ENCODE peak calls at places on chromosomes 6 and 20, in ten cellular contexts. R, Z, K, A, E, L, Y, N, Q and G are unnamed samples.
A peak's percentile ranks its signal among the peaks of the same experiment; 100 is the strongest.

GRCh38 chr6:142802124-142802523 is 142.9 kb downstream of the HIVEP2 start:
- DNase-seq in L (no peak), Y (no peak), Q (peak; percentile 96), E (no peak), N (peak; percentile 95), A (no peak), K (peak; percentile 68), R (no peak), Z (no peak), G (no peak)

GRCh38 chr6:168355716-168356522 is 36.3 kb upstream of the DACT2 start:
- DNase-seq in L (no peak), N (peak; percentile 62), A (peak; percentile 86), R (peak; percentile 35), K (peak; percentile 53), Q (peak; percentile 65), Y (no peak), E (no peak), Z (peak; percentile 79), G (peak; percentile 53)

GRCh38 chr6:128507337-128508310 is 12.8 kb downstream of the PTPRK start:
- DNase-seq in L (no peak), N (no peak), Y (no peak), E (no peak), Q (no peak), Z (no peak), R (no peak), K (no peak), A (no peak), G (no peak)

GRCh38 chr6:103800131-103800670 is 1059.5 kb downstream of the HACE1 start:
- DNase-seq in Q (no peak), A (no peak), E (no peak), L (no peak), N (no peak), Z (no peak), K (no peak), Y (no peak), R (no peak), G (no peak)

GRCh38 chr6:16840725-16841124 is 79.5 kb upstream of the ATXN1 start:
- DNase-seq in L (peak; percentile 48), Q (no peak), A (no peak), Z (no peak), N (no peak), R (no peak), E (no peak), Y (no peak), K (no peak), G (no peak)

GRCh38 chr20:57651977-57652864 is 32.0 kb upstream of the ZBP1 start:
- DNase-seq in Z (peak; percentile 2), E (no peak), L (peak; percentile 19), A (peak; percentile 80), Y (peak; percentile 68), Q (no peak), N (no peak), K (no peak), R (peak; percentile 42), G (no peak)

GRCh38 chr6:119384444-119384843 is 34.9 kb upstream of the MAN1A1 start:
- DNase-seq in N (no peak), K (no peak), A (no peak), E (no peak), R (no peak), Y (no peak), L (no peak), Q (peak; percentile 50), Z (no peak), G (no peak)

GRCh38 chr6:52435345-52435744 is 15.2 kb downstream of the EFHC1 start:
- DNase-seq in Q (no peak), R (no peak), E (no peak), K (no peak), Z (no peak), A (no peak), N (no peak), L (no peak), Y (no peak), G (no peak)

GRCh38 chr20:22303523-22303922 is 280.8 kb downstream of the FOXA2 start:
- DNase-seq in L (no peak), Q (no peak), A (no peak), N (no peak), Y (no peak), R (no peak), Z (no peak), K (no peak), E (no peak), G (no peak)

GRCh38 chr6:63121166-63121565 is 90.1 kb upstream of the FKBP1C start:
- DNase-seq in L (no peak), N (no peak), A (no peak), Q (no peak), E (no peak), K (no peak), Y (no peak), Z (no peak), R (no peak), G (no peak)

GRCh38 chr6:157019115-157019628 is 242.0 kb downstream of the ARID1B start:
- DNase-seq in L (peak; percentile 26), R (no peak), Y (no peak), Q (no peak), K (no peak), Z (no peak), N (no peak), E (no peak), A (no peak), G (no peak)

DNA sequence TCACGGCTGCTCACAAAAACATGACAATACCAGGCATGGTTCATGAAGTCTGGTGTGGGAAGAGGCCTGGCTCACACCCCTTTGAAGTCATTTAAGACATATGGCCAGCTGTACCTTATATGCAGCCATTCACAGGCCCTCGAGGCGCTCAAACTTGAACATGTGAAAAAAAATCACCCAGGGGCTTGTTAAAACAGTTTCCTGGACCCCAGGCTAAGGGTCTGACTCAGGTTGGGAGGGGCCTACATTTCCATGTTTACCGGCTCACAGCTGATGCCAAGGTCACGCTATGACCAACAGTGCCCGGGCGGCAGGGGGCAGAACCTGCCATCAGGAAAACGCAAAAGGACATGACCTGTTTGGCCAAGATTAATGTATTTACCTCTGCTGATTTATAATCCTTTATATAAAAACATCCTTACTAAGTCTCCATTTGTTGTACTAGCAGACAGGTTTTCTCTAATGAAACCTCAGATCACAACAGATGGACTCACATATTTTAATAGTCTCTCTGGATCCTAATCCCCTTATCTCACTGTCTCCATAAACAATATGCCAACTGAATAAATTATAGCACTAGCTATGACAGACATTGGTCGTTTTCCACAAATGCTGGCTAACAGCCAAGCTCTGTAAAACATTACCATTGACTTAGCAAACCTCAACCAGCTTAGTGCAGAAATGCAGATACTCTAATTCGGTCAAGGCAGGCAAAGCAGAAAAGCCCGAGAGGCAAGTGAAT is 19.9 kb downstream of the EZR start:
- DNase-seq in Q (peak; percentile 59), L (no peak), A (no peak), K (no peak), E (no peak), Y (no peak), R (no peak), N (no peak), Z (no peak), G (no peak)
- TF ChIP-seq CTCF in Q (no peak), L (no peak), A (no peak), K (no peak), E (no peak), Y (no peak), R (no peak), N (no peak), Z (no peak), G (no peak)

DNA sequence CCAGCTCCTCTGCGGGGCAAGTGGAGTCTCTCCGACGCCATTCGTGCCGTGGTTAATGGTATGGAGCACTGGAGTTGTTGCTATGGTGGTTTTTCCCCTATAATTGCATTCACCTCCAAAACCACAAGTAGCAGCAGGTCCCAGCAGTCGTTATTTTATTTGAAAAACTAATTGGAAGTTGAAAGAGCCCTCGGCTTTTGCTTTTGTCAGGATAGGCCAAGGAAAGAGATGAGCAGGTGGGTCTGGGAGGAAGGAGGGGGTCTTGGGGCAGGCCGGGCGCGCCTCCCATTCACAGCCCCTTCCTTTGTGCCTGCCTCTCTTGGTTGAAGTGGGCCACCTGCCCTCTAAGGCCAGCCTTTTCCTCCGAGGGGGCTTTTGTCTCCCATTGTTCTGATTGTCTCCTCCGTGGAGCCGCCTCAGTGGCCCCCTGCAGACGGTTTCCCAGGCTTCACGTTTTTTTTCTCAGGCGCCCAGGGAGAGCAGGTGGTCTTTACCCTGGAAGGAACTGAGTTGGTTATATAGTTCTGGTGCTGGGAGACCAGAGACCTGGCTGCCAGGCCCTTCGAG is 15.9 kb downstream of the GHRH start:
- DNase-seq in Y (no peak), E (no peak), N (no peak), L (no peak), K (no peak), Q (no peak), A (no peak), R (no peak), Z (no peak), G (no peak)
- TF ChIP-seq CTCF in Y (no peak), E (no peak), N (no peak), L (no peak), K (no peak), Q (no peak), A (no peak), R (no peak), Z (no peak), G (no peak)

DNA sequence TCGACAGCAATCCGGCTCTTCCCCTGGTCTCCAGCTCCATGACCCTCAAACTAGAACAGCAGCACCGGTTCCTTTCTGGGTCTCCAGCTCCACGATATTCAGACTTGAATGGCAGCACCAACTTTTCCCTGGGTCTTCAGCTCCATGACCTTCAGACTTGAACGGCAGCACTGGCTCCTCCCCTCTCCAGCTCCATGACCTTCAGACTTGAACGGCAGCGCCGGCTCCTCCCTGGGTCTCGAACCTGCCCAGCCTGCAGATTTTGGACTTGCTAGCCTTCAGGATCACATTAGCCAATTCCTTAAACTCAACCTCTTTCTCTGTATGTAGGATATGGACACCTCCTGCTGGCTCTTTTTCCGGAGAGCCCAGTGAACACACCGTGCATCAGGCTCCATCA is 350.9 kb downstream of the PREX1 start:
- DNase-seq in E (no peak), Z (no peak), R (no peak), L (no peak), Y (no peak), A (no peak), N (no peak), Q (no peak), K (no peak), G (no peak)
- TF ChIP-seq CTCF in E (no peak), Z (no peak), R (no peak), L (no peak), Y (no peak), A (no peak), N (no peak), Q (no peak), K (no peak), G (no peak)

DNA sequence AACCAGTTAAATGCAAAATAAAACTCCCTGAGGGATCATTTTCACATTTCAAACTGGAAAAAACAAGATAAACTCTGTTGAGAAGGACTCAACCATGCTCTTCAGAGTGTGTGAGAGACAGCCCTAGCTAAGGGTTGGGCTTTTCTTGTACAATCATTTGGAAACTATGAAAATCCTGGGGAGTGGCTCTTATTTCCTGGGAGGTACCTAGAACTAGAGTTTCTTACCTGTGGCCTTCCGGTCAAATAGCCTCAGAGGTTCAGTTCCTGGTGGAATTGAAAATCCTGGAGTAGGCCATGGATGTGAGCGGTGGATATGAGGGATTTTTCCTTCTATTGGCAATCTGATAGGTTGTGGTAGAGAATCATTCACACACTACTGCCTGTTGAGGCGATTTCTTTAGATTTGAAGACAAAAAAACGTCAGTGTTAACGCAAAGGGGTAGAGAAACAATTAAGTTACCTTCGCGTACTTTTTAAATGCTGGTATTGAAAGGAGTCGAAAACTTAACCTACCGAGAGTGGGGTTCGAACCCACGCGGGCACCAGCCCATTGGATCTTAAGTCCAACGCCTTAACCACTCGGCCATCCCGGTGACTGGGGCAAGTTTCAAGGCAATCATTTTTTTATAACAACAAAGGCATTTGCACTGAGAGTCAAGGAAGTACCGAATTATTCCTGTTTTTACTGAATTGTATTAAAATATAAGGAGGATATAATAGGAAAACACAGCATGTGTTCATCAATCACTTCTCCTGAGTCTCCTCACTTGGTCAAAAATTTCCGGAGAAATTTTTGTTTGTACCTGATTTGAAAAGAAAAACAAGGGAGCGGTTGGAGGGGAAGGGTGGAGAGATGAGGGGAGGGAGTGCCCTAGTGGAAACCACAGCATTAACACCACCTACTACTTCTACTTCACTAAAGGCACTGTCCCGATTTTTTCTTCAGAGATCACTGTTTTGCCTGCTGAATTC is 191.3 kb downstream of the OR2B2 start:
- DNase-seq in R (no peak), K (peak; percentile 41), L (peak; percentile 40), Q (peak; percentile 20), Y (no peak), A (no peak), E (no peak), N (peak; percentile 79), Z (peak; percentile 41), G (no peak)
- TF ChIP-seq CTCF in R (no peak), K (no peak), L (no peak), Q (no peak), Y (no peak), A (no peak), E (no peak), N (no peak), Z (no peak), G (no peak)